ENCODE peak calls at places on chromosomes 12 and 14, in seven cellular contexts. Y is NCI-H2081 treated with DMSO at 0.1 percent for 48 hours; K is activated CD4-positive, alpha-beta T cell treated with anti-CD3 and anti-CD28 coated beads, Interleukin-2, amount 50 U/mL, for 48 hours; C is ELF-1; Q is DMS153; B is neural progenitor cell; M is left ventricle myocardium inferior. I is an unnamed sample.

GRCh38 chr14:88630565-88630964 is 67.7 kb downstream of the ZC3H14 start:
- DNase-seq in Y (no peak), K (no peak), C (peak; percentile 45), Q (no peak), B (no peak), M (no peak), I (no peak)

GRCh38 chr12:57834086-57834876 is 12.2 kb downstream of the CTDSP2 start:
- DNase-seq in Y (no peak), K (no peak), C (no peak), Q (no peak), B (peak; percentile 86), M (no peak), I (no peak)

GRCh38 chr14:102928412-102929348 is 6.2 kb downstream of the AMN start:
- DNase-seq in Y (no peak), K (peak; percentile 62), C (peak; percentile 71), Q (peak; percentile 13), B (peak; percentile 91), M (peak; percentile 58), I (peak; percentile 75)

GRCh38 chr14:55122441-55122986 is 6.5 kb upstream of the LGALS3 start:
- DNase-seq in Y (no peak), K (no peak), C (no peak), Q (peak; percentile 10), B (no peak), M (peak; percentile 76), I (no peak)

GRCh38 chr14:74638970-74639369 is 26.9 kb upstream of the LTBP2 start:
- DNase-seq in Y (no peak), K (no peak), C (no peak), Q (no peak), B (no peak), M (no peak), I (no peak)

GRCh38 chr12:67469666-67470065 is 178.9 kb upstream of the DYRK2 start:
- DNase-seq in Y (no peak), K (no peak), C (peak; percentile 77), Q (no peak), B (peak; percentile 49), M (no peak), I (no peak)

GRCh38 chr12:125110641-125111360 is 45.6 kb downstream of the AACS start:
- DNase-seq in Y (no peak), K (no peak), C (no peak), Q (no peak), B (no peak), M (no peak), I (no peak)

GRCh38 chr12:59182191-59182590 is 261.9 kb upstream of the LRIG3 start:
- DNase-seq in Y (no peak), K (peak; percentile 31), C (no peak), Q (no peak), B (no peak), M (no peak), I (no peak)

GRCh38 chr12:32546272-32546671 is 132.8 kb upstream of the DNM1L start:
- DNase-seq in Y (no peak), K (no peak), C (no peak), Q (no peak), B (no peak), M (no peak), I (no peak)

GRCh38 chr14:72341686-72342085 is 409.5 kb downstream of the RGS6 start:
- DNase-seq in Y (no peak), K (no peak), C (no peak), Q (no peak), B (no peak), M (no peak), I (no peak)

GRCh38 chr12:109512608-109513007 is 35.2 kb downstream of the UBE3B start:
- DNase-seq in Y (no peak), K (no peak), C (no peak), Q (no peak), B (no peak), M (no peak), I (no peak)

GRCh38 chr14:21503376-21503775 is 7.8 kb downstream of the METTL3 start:
- DNase-seq in Y (no peak), K (no peak), C (no peak), Q (no peak), B (no peak), M (no peak), I (no peak)

GRCh38 chr14:65229431-65230286 is 127.3 kb upstream of the MAX start:
- DNase-seq in Y (no peak), K (peak; percentile 46), C (no peak), Q (peak; percentile 66), B (peak; percentile 68), M (peak; percentile 27), I (peak; percentile 18)

GRCh38 chr12:49057888-49058287 is 2.7 kb downstream of the KMT2D start:
- DNase-seq in Y (no peak), K (no peak), C (no peak), Q (no peak), B (peak; percentile 15), M (no peak), I (no peak)

I was measured in T-helper 1 cell.